ENCODE peak calls at places on chromosomes 1 and 21, in four cellular contexts. One of them, this sample, is unnamed.

GRCh38 chr1:248851390-248851789 is 7.5 kb downstream of the ZNF692 start:
- DNase-seq in sigmoid colon: no peak
- DNase-seq in ovary: no peak
- DNase-seq in K562: no peak
- DNase-seq in this sample: no peak

GRCh38 chr21:46097826-46098286 is at the start of gene COL6A2:
- DNase-seq in sigmoid colon: peak
- DNase-seq in ovary: peak
- DNase-seq in K562: peak
- DNase-seq in this sample: peak

GRCh38 chr1:169724168-169724567 is 9.7 kb downstream of the SELE start:
- DNase-seq in sigmoid colon: no peak
- DNase-seq in ovary: no peak
- DNase-seq in K562: no peak
- DNase-seq in this sample: no peak

GRCh38 chr21:36610201-36610600 is 88.7 kb upstream of the SIM2 start:
- DNase-seq in sigmoid colon: no peak
- DNase-seq in ovary: no peak
- DNase-seq in K562: no peak
- DNase-seq in this sample: no peak

GRCh38 chr1:153534226-153534932 is 1.4 kb downstream of the S100A6 start:
- DNase-seq in sigmoid colon: peak
- DNase-seq in ovary: no peak
- DNase-seq in K562: no peak
- DNase-seq in this sample: no peak

GRCh38 chr1:186183970-186184628 is 191.0 kb downstream of the TPR start:
- DNase-seq in sigmoid colon: no peak
- DNase-seq in ovary: no peak
- DNase-seq in K562: no peak
- DNase-seq in this sample: no peak

GRCh38 chr1:200036616-200037270 is 9.2 kb downstream of the NR5A2 start:
- DNase-seq in sigmoid colon: no peak
- DNase-seq in ovary: no peak
- DNase-seq in K562: no peak
- DNase-seq in this sample: no peak

GRCh38 chr21:38954450-38955059 is 148.8 kb downstream of the ETS2 start:
- DNase-seq in sigmoid colon: no peak
- DNase-seq in ovary: no peak
- DNase-seq in K562: no peak
- DNase-seq in this sample: no peak

GRCh38 chr1:186482661-186483255 is 21.8 kb upstream of the PDC start:
- DNase-seq in sigmoid colon: peak
- DNase-seq in ovary: peak
- DNase-seq in K562: peak
- DNase-seq in this sample: peak

GRCh38 chr1:77605246-77606026 is 77.0 kb downstream of the ZZZ3 start:
- DNase-seq in sigmoid colon: peak
- DNase-seq in ovary: no peak
- DNase-seq in K562: peak
- DNase-seq in this sample: peak

GRCh38 chr1:43799656-43800629 is 92.6 kb downstream of the ST3GAL3 start:
- DNase-seq in sigmoid colon: no peak
- DNase-seq in ovary: no peak
- DNase-seq in K562: peak
- DNase-seq in this sample: no peak

GRCh38 chr1:102733491-102734236 is 374.7 kb downstream of the COL11A1 start:
- DNase-seq in sigmoid colon: no peak
- DNase-seq in ovary: no peak
- DNase-seq in K562: no peak
- DNase-seq in this sample: no peak

GRCh38 chr1:230130172-230130944 is 63.3 kb downstream of the GALNT2 start:
- DNase-seq in sigmoid colon: no peak
- DNase-seq in ovary: no peak
- DNase-seq in K562: no peak
- DNase-seq in this sample: no peak
- TF ChIP-seq EP300 in sigmoid colon: no peak
- TF ChIP-seq EP300 in ovary: no peak
- TF ChIP-seq EP300 in K562: no peak
- TF ChIP-seq EP300 in this sample: no peak

GRCh38 chr1:50968021-50968883 is 1.8 kb upstream of the CDKN2C start:
- DNase-seq in sigmoid colon: peak
- DNase-seq in ovary: peak
- DNase-seq in K562: peak
- DNase-seq in this sample: peak
- TF ChIP-seq EP300 in sigmoid colon: no peak
- TF ChIP-seq EP300 in ovary: no peak
- TF ChIP-seq EP300 in K562: peak
- TF ChIP-seq EP300 in this sample: no peak

DNA sequence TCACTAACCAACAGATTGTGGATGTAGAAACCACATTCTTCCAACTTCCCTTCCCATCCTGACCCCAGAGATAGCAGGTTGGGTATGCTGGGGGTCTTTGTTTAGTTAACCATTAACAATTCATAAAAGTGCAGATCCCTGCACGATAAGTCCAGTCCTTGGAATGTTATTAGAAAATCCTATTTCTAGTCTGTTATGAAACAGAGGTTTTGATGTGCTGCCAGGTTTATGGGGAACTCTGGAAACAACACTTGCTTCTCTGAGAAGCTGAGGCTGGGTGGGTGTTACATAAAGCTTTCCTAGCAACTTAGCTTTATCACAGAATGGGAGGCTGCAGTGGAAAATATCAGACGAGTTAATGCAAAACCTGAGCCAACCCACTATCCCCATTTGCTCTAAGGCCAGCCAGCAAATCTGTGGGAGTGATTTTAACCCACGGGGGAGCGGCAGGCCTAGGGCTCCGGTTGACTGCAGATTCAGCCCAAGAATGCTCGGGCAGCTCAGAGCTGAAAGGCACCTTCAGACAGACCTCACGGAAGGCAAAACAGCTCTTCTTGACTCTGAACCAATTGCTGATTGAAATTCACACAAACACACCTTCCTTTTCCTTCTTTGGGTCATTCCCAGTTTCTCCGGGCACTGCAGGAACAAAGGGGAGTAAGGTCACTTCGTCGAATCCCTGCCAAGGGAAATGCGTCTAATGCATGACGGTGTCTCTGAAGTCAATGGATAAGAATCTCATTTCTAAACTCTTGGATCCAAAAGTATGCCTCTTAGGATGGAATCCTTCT is 111.7 kb upstream of the IRF2BP2 start:
- DNase-seq in sigmoid colon: peak
- DNase-seq in ovary: peak
- DNase-seq in K562: peak
- DNase-seq in this sample: peak
- TF ChIP-seq EP300 in sigmoid colon: peak
- TF ChIP-seq EP300 in ovary: peak
- TF ChIP-seq EP300 in K562: no peak
- TF ChIP-seq EP300 in this sample: peak

DNA sequence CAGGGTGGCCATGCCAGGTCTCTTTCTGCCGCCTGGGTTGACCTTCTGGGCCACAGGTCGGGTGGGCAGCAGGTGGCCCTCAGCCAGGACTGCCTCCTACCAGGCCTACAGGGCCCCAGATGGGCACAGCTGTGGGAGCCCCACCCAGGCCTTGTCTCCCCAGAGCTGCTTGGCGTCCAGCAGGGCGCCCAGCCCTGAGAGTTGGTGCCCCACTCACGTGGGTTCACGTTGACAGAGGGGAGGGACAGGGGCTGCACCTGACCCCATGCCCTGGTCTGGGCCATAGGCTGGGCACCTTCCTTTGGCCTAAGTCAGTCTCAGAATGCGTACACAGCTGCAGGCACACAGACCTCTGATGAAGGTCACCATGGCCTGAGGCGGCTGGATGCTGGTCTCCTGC is 16.7 kb downstream of the PRDM16 start:
- DNase-seq in sigmoid colon: no peak
- DNase-seq in ovary: no peak
- DNase-seq in K562: no peak
- DNase-seq in this sample: no peak
- TF ChIP-seq EP300 in sigmoid colon: no peak
- TF ChIP-seq EP300 in ovary: no peak
- TF ChIP-seq EP300 in K562: no peak
- TF ChIP-seq EP300 in this sample: no peak

DNA sequence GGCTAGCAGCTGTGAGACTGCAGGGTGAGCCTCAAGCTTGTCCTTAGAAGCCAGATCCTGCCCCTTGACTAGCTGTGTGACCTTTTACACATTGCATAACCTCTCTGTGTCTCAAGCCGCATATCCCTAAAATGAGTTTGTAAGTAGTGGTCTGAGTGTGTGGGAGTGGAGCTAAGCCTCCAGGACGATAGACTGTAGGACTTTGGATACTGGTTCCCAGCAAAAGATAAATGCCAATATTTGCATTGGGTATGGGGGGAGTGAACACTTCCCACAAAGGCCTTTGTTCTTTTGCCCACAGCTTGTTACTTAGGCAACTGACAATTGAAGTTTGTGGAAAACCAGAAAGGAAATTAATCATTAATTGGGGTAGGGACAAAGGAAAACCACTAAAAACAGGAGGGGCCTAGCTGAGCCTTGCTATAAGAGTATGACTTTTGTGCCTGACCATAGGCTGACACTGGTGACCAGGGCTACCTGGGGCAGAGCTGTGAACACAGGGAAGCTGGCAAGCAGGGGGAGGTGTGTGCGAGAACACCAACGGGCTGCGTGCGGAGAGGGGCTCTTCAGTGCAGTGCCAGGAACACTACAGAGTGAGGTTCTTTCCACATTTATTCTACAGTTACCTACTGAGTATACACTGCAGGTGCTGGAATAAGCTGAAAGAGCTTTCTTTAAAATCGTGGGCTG is 102.4 kb upstream of the ETV3 start:
- DNase-seq in sigmoid colon: no peak
- DNase-seq in ovary: no peak
- DNase-seq in K562: no peak
- DNase-seq in this sample: no peak
- TF ChIP-seq EP300 in sigmoid colon: no peak
- TF ChIP-seq EP300 in ovary: no peak
- TF ChIP-seq EP300 in K562: no peak
- TF ChIP-seq EP300 in this sample: no peak

GRCh38 chr1:234554478-234555311 is 55.3 kb downstream of the IRF2BP2 start:
- DNase-seq in sigmoid colon: peak
- DNase-seq in ovary: no peak
- DNase-seq in K562: peak
- DNase-seq in this sample: no peak
- TF ChIP-seq EP300 in sigmoid colon: peak
- TF ChIP-seq EP300 in ovary: no peak
- TF ChIP-seq EP300 in K562: peak
- TF ChIP-seq EP300 in this sample: no peak

GRCh38 chr1:116311756-116312691 is 61.0 kb upstream of the ATP1A1 start:
- DNase-seq in sigmoid colon: no peak
- DNase-seq in ovary: no peak
- DNase-seq in K562: no peak
- DNase-seq in this sample: no peak
- TF ChIP-seq EP300 in sigmoid colon: no peak
- TF ChIP-seq EP300 in ovary: no peak
- TF ChIP-seq EP300 in K562: no peak
- TF ChIP-seq EP300 in this sample: no peak

GRCh38 chr1:8398086-8398485 is 80.2 kb downstream of the SLC45A1 start:
- DNase-seq in sigmoid colon: no peak
- DNase-seq in ovary: no peak
- DNase-seq in K562: no peak
- DNase-seq in this sample: no peak

GRCh38 chr1:8395433-8395866 is 77.5 kb downstream of the SLC45A1 start:
- DNase-seq in sigmoid colon: no peak
- DNase-seq in ovary: no peak
- DNase-seq in K562: no peak
- DNase-seq in this sample: no peak

GRCh38 chr1:8397511-8397910 is 79.6 kb downstream of the SLC45A1 start:
- DNase-seq in sigmoid colon: no peak
- DNase-seq in ovary: no peak
- DNase-seq in K562: no peak
- DNase-seq in this sample: no peak

GRCh38 chr1:8396083-8396911 is 78.4 kb downstream of the SLC45A1 start:
- DNase-seq in sigmoid colon: no peak
- DNase-seq in ovary: no peak
- DNase-seq in K562: no peak
- DNase-seq in this sample: no peak

GRCh38 chr1:8396912-8397406 is 79.0 kb downstream of the SLC45A1 start:
- DNase-seq in sigmoid colon: peak
- DNase-seq in ovary: no peak
- DNase-seq in K562: peak
- DNase-seq in this sample: peak
- TF ChIP-seq EP300 in sigmoid colon: peak
- TF ChIP-seq EP300 in ovary: no peak
- TF ChIP-seq EP300 in K562: no peak
- TF ChIP-seq EP300 in this sample: peak